ENCODE peak calls at places on chromosomes 7 and 10, in six cellular contexts. T is uterus, H is bronchial epithelial cell, M is left ventricle myocardium inferior, D is adrenal gland, X is kidney epithelial cell. B is an unnamed sample.

GRCh38 chr7:112990619-112991018 is 96.0 kb downstream of the GPR85 start:
- DNase-seq in T (no peak), H (peak; percentile 44), M (no peak), D (no peak), X (no peak), B (peak; percentile 34)

GRCh38 chr7:44079221-44080021 is 2.9 kb downstream of the POLM start:
- DNase-seq in T (no peak), H (no peak), M (no peak), D (no peak), X (no peak), B (no peak)

GRCh38 chr7:128427289-128427891 is 17.6 kb upstream of the IMPDH1 start:
- DNase-seq in T (no peak), H (peak; percentile 50), M (no peak), D (peak; percentile 31), X (no peak), B (peak; percentile 78)

GRCh38 chr10:16116404-16117304 is 256.3 kb upstream of the MINDY3 start:
- DNase-seq in T (no peak), H (peak; percentile 12), M (no peak), D (peak; percentile 24), X (no peak), B (peak; percentile 23)

GRCh38 chr10:100848770-100849169 is 64.0 kb upstream of the SLF2 start:
- DNase-seq in T (no peak), H (no peak), M (no peak), D (no peak), X (no peak), B (no peak)

GRCh38 chr10:77391605-77392235 is 245.9 kb downstream of the KCNMA1 start:
- DNase-seq in T (peak; percentile 79), H (peak; percentile 72), M (peak; percentile 51), D (peak; percentile 76), X (no peak), B (peak; percentile 100)

GRCh38 chr7:134534633-134535032 is 7.3 kb downstream of the AKR1B10 start:
- DNase-seq in T (no peak), H (no peak), M (no peak), D (no peak), X (no peak), B (no peak)

GRCh38 chr7:129845972-129846327 is 106.8 kb downstream of the UBE2H start:
- DNase-seq in T (no peak), H (peak; percentile 92), M (no peak), D (no peak), X (peak; percentile 81), B (peak; percentile 75)

GRCh38 chr7:22397981-22398380 is 41.0 kb upstream of the RAPGEF5 start:
- DNase-seq in T (no peak), H (no peak), M (no peak), D (no peak), X (no peak), B (no peak)

GRCh38 chr7:137628211-137628610 is 218.6 kb downstream of the DGKI start:
- DNase-seq in T (no peak), H (no peak), M (no peak), D (no peak), X (no peak), B (no peak)

GRCh38 chr10:77959887-77960286 is 33.3 kb upstream of the DLG5 start:
- DNase-seq in T (no peak), H (no peak), M (no peak), D (no peak), X (no peak), B (no peak)

GRCh38 chr10:51000976-51001375 is 73.3 kb upstream of the PRKG1 start:
- DNase-seq in T (no peak), H (no peak), M (no peak), D (no peak), X (no peak), B (no peak)

GRCh38 chr10:117511601-117512390 is 30.8 kb upstream of the EMX2 start:
- DNase-seq in T (no peak), H (no peak), M (no peak), D (no peak), X (no peak), B (no peak)

GRCh38 chr7:140121321-140121720 is 55.5 kb downstream of the KDM7A start:
- DNase-seq in T (no peak), H (no peak), M (no peak), D (no peak), X (no peak), B (no peak)

GRCh38 chr7:156194813-156195212 is 382.6 kb upstream of the SHH start:
- DNase-seq in T (no peak), H (no peak), M (no peak), D (no peak), X (no peak), B (no peak)

GRCh38 chr10:93465806-93466675 is 16.1 kb downstream of the MYOF start:
- DNase-seq in T (peak; percentile 75), H (peak; percentile 96), M (peak; percentile 75), D (peak; percentile 94), X (peak; percentile 92), B (peak; percentile 93)

GRCh38 chr7:132933076-132933466 is 148.8 kb downstream of the CHCHD3 start:
- DNase-seq in T (no peak), H (peak; percentile 68), M (no peak), D (peak; percentile 39), X (no peak), B (no peak)

GRCh38 chr7:69992938-69993337 is 394.7 kb downstream of the AUTS2 start:
- DNase-seq in T (no peak), H (no peak), M (no peak), D (no peak), X (no peak), B (no peak)

GRCh38 chr10:117537904-117538524 is 4.5 kb upstream of the EMX2 start:
- DNase-seq in T (no peak), H (peak; percentile 21), M (no peak), D (no peak), X (no peak), B (no peak)

GRCh38 chr10:44882146-44882720 is 28.9 kb upstream of the TMEM72 start:
- DNase-seq in T (no peak), H (no peak), M (no peak), D (no peak), X (no peak), B (no peak)
- H3K27me3 ChIP-seq in T (no peaks in the 10 kb centered on the region), H (no peaks in the 10 kb centered on the region), M (no peaks in the 10 kb centered on the region), D (no peaks in the 10 kb centered on the region), X (peaks cover 20% of the 10 kb centered on the region), B (peaks cover 74% of the 10 kb centered on the region)

GRCh38 chr10:103500481-103500880 is 7.0 kb downstream of the NEURL1 start:
- DNase-seq in T (no peak), H (no peak), M (no peak), D (no peak), X (no peak), B (no peak)
- H3K27me3 ChIP-seq in T (no peaks in the 10 kb centered on the region), H (peaks cover 5% of the 10 kb centered on the region), M (peaks cover 75% of the 10 kb centered on the region), D (no peaks in the 10 kb centered on the region), X (peaks cover 19% of the 10 kb centered on the region), B (peaks cover 3% of the 10 kb centered on the region)

GRCh38 chr7:100963874-100964273 is 5.5 kb upstream of the MUC12 start:
- DNase-seq in T (no peak), H (no peak), M (no peak), D (no peak), X (no peak), B (no peak)
- H3K27me3 ChIP-seq in T (peaks cover 32% of the 10 kb centered on the region), H (peaks cover 23% of the 10 kb centered on the region), M (peaks cover 97% of the 10 kb centered on the region), D (peaks cover 61% of the 10 kb centered on the region), X (peaks cover 57% of the 10 kb centered on the region), B (peaks cover 52% of the 10 kb centered on the region)

GRCh38 chr10:360653-361052 is 225.4 kb downstream of the ZMYND11 start:
- DNase-seq in T (no peak), H (no peak), M (no peak), D (no peak), X (no peak), B (no peak)

GRCh38 chr10:361203-362135 is 226.2 kb downstream of the ZMYND11 start:
- DNase-seq in T (no peak), H (no peak), M (no peak), D (peak; percentile 42), X (no peak), B (no peak)

GRCh38 chr10:366186-366585 is 230.9 kb downstream of the ZMYND11 start:
- DNase-seq in T (no peak), H (no peak), M (no peak), D (no peak), X (no peak), B (no peak)

GRCh38 chr10:364267-364775 is 229.1 kb downstream of the ZMYND11 start:
- DNase-seq in T (no peak), H (no peak), M (no peak), D (no peak), X (no peak), B (no peak)

GRCh38 chr10:363152-363551 is 227.9 kb downstream of the ZMYND11 start:
- DNase-seq in T (no peak), H (no peak), M (no peak), D (no peak), X (no peak), B (no peak)
- H3K27me3 ChIP-seq in T (no peaks in the 10 kb centered on the region), H (no peaks in the 10 kb centered on the region), M (no peaks in the 10 kb centered on the region), D (no peaks in the 10 kb centered on the region), X (no peaks in the 10 kb centered on the region), B (no peaks in the 10 kb centered on the region)

GRCh38 chr10:111773950-111774349 is 409.6 kb downstream of the GPAM start:
- DNase-seq in T (no peak), H (no peak), M (no peak), D (no peak), X (no peak), B (no peak)
- H3K27me3 ChIP-seq in T (no peaks in the 10 kb centered on the region), H (no peaks in the 10 kb centered on the region), M (peaks cover 14% of the 10 kb centered on the region), D (no peaks in the 10 kb centered on the region), X (no peaks in the 10 kb centered on the region), B (no peaks in the 10 kb centered on the region)

GRCh38 chr10:46560952-46561351 is 4.5 kb upstream of the GPRIN2 start:
- DNase-seq in T (no peak), H (no peak), M (no peak), D (no peak), X (no peak), B (no peak)
- H3K27me3 ChIP-seq in T (peaks cover 20% of the 10 kb centered on the region), H (peaks cover 22% of the 10 kb centered on the region), M (peaks cover 58% of the 10 kb centered on the region), D (peaks cover 36% of the 10 kb centered on the region), X (peaks cover 39% of the 10 kb centered on the region), B (no peaks in the 10 kb centered on the region)

GRCh38 chr7:1260236-1260635 is 27.6 kb downstream of the UNCX start:
- DNase-seq in T (no peak), H (no peak), M (no peak), D (no peak), X (no peak), B (no peak)
- H3K27me3 ChIP-seq in T (peaks cover 5% of the 10 kb centered on the region), H (peaks cover 3% of the 10 kb centered on the region), M (peaks cover 95% of the 10 kb centered on the region), D (peaks cover 26% of the 10 kb centered on the region), X (peaks cover 51% of the 10 kb centered on the region), B (peaks cover 62% of the 10 kb centered on the region)

GRCh38 chr10:119996944-119997343 is 104.4 kb downstream of the SEC23IP start:
- DNase-seq in T (no peak), H (no peak), M (no peak), D (no peak), X (no peak), B (no peak)
- H3K27me3 ChIP-seq in T (no peaks in the 10 kb centered on the region), H (no peaks in the 10 kb centered on the region), M (peaks cover 4% of the 10 kb centered on the region), D (no peaks in the 10 kb centered on the region), X (no peaks in the 10 kb centered on the region), B (no peaks in the 10 kb centered on the region)

GRCh38 chr7:1201916-1202315 is 30.8 kb upstream of the UNCX start:
- DNase-seq in T (no peak), H (no peak), M (no peak), D (no peak), X (no peak), B (no peak)
- H3K27me3 ChIP-seq in T (peaks cover 9% of the 10 kb centered on the region), H (peaks cover 4% of the 10 kb centered on the region), M (peaks cover 96% of the 10 kb centered on the region), D (peaks cover 24% of the 10 kb centered on the region), X (peaks cover 9% of the 10 kb centered on the region), B (no peaks in the 10 kb centered on the region)

B was measured in PC-3.